ENCODE peak calls at places on chromosomes 4 and X, in five cellular contexts. R is activated naive CD4-positive, alpha-beta T cell; I is stimulated activated CD4-positive, alpha-beta T cell treated with anti-CD3 and anti-CD28 coated beads, Interleukin-2, amount 100 ng/mL, for 48 hours; H is cardiac muscle cell; S is thoracic aorta. G is an unnamed sample.

GRCh38 chrX:13716905-13717304 is 17.5 kb downstream of the TRAPPC2 start:
- DNase-seq in R (peak), I (no peak), H (no peak), S (no peak), G (no peak)

GRCh38 chr4:168784786-168785461 is 225.1 kb downstream of the CBR4 start:
- DNase-seq in R (no peak), I (no peak), H (no peak), S (no peak), G (no peak)

GRCh38 chr4:24471623-24472510 is 112.5 kb downstream of the DHX15 start:
- DNase-seq in R (no peak), I (no peak), H (peak), S (no peak), G (no peak)

GRCh38 chrX:80816051-80816450 is 6.4 kb upstream of the BRWD3 start:
- DNase-seq in R (no peak), I (no peak), H (no peak), S (no peak), G (no peak)

GRCh38 chr4:1172971-1173757 is 781 bp upstream of the SPON2 start:
- DNase-seq in R (no peak), I (no peak), H (no peak), S (no peak), G (no peak)

GRCh38 chrX:100643212-100643611 is 787 bp upstream of the SRPX2 start:
- DNase-seq in R (no peak), I (no peak), H (no peak), S (no peak), G (no peak)

GRCh38 chr4:152323221-152323620 is 212.7 kb downstream of the FBXW7 start:
- DNase-seq in R (no peak), I (no peak), H (no peak), S (no peak), G (no peak)

GRCh38 chrX:37787353-37787869 is 7.6 kb downstream of the CYBB start:
- DNase-seq in R (no peak), I (no peak), H (no peak), S (no peak), G (no peak)

GRCh38 chr4:17347445-17347844 is 164.4 kb downstream of the QDPR start:
- DNase-seq in R (no peak), I (peak), H (peak), S (no peak), G (peak)

GRCh38 chrX:13464599-13465275 is 104.7 kb upstream of the EGFL6 start:
- DNase-seq in R (no peak), I (no peak), H (no peak), S (no peak), G (no peak)

GRCh38 chr4:94577136-94577535 is 125.4 kb downstream of the PDLIM5 start:
- DNase-seq in R (no peak), I (no peak), H (peak), S (peak), G (no peak)

GRCh38 chrX:35166023-35166422 is 223.4 kb downstream of the FAM47B start:
- DNase-seq in R (no peak), I (no peak), H (peak), S (no peak), G (no peak)

GRCh38 chr4:20916106-20916505 is 215.8 kb downstream of the PACRGL start:
- DNase-seq in R (no peak), I (no peak), H (no peak), S (no peak), G (no peak)

GRCh38 chr4:60683953-60684352 is 516.2 kb upstream of the ADGRL3 start:
- DNase-seq in R (no peak), I (no peak), H (no peak), S (peak), G (no peak)

GRCh38 chrX:21940356-21940829 is at the start of gene SMS:
- DNase-seq in R (peak), I (peak), H (peak), S (no peak), G (peak)

GRCh38 chr4:54877006-54877405 is 219.2 kb downstream of the KIT start:
- DNase-seq in R (no peak), I (no peak), H (no peak), S (no peak), G (no peak)